ENCODE peak calls at places on chromosomes 13 and 19, in seven cellular contexts. B is esophagus squamous epithelium; G is CD8-positive, alpha-beta T cell; P is ovary; L is mammary epithelial cell; J is Karpas-422; C is left ventricle myocardium inferior. Y is an unnamed sample.

GRCh38 chr19:47107953-47108746 is 5.4 kb downstream of the ZC3H4 start:
- DNase-seq in G (no peak), L (peak; percentile 50), P (no peak), C (no peak), B (no peak), J (no peak), Y (no peak)

GRCh38 chr13:102774210-102774560 is 599 bp upstream of the TEX30 start:
- DNase-seq in B (no peak), C (no peak), G (no peak), J (no peak), P (no peak), L (no peak), Y (no peak)

GRCh38 chr19:17049711-17050280 is 23.2 kb upstream of the CPAMD8 start:
- DNase-seq in B (no peak), G (no peak), C (no peak), J (no peak), L (peak; percentile 11), P (no peak), Y (no peak)

GRCh38 chr19:41956621-41957020 is 2.5 kb downstream of the RABAC1 start:
- DNase-seq in P (no peak), J (no peak), C (no peak), B (no peak), L (no peak), G (no peak), Y (no peak)

GRCh38 chr13:109904218-109904617 is 117.8 kb upstream of the IRS2 start:
- DNase-seq in J (no peak), P (no peak), C (no peak), G (no peak), B (no peak), L (peak; percentile 33), Y (no peak)

GRCh38 chr19:12974301-12975220 is 5.2 kb downstream of the DAND5 start:
- DNase-seq in J (no peak), L (no peak), G (no peak), P (no peak), B (no peak), C (no peak), Y (no peak)

GRCh38 chr13:44617648-44618047 is 41.5 kb upstream of the TSC22D1 start:
- DNase-seq in B (no peak), G (no peak), C (no peak), P (no peak), J (no peak), L (no peak), Y (no peak)

GRCh38 chr19:5265260-5265659 is 75.4 kb downstream of the PTPRS start:
- DNase-seq in P (no peak), B (no peak), G (no peak), C (no peak), L (no peak), J (no peak), Y (no peak)

GRCh38 chr19:44903602-44904425 is 1.8 kb upstream of the APOE start:
- DNase-seq in L (no peak), G (peak; percentile 65), J (peak; percentile 89), C (peak; percentile 74), P (peak; percentile 68), B (no peak), Y (peak; percentile 80)

GRCh38 chr13:52130641-52131040 is 1.8 kb upstream of the NEK5 start:
- DNase-seq in P (no peak), L (peak; percentile 36), C (no peak), B (no peak), G (no peak), J (no peak), Y (no peak)

GRCh38 chr13:27034678-27035111 is 136.9 kb downstream of the USP12 start:
- DNase-seq in B (no peak), G (no peak), J (no peak), L (no peak), C (no peak), P (no peak), Y (no peak)

GRCh38 chr13:100300708-100301107 is 211.8 kb downstream of the PCCA start:
- DNase-seq in B (no peak), C (no peak), P (no peak), J (no peak), L (peak; percentile 6), G (no peak), Y (no peak)

GRCh38 chr13:99264053-99264452 is 5.9 kb upstream of the GPR18 start:
- DNase-seq in C (no peak), P (no peak), B (no peak), J (peak; percentile 73), G (no peak), L (no peak), Y (no peak)

GRCh38 chr19:46351241-46352041 is 4.6 kb downstream of the PPP5C start:
- DNase-seq in C (no peak), J (no peak), B (no peak), G (no peak), P (no peak), L (peak; percentile 67), Y (peak; percentile 81)

GRCh38 chr13:46926856-46927625 is 30.2 kb upstream of the HTR2A start:
- DNase-seq in B (no peak), C (no peak), L (no peak), G (no peak), P (no peak), J (no peak), Y (no peak)

GRCh38 chr13:26133851-26134250 is 82.0 kb upstream of the SHISA2 start:
- DNase-seq in B (no peak), L (no peak), C (no peak), G (no peak), P (no peak), J (no peak), Y (no peak)

GRCh38 chr13:61765181-61765742 is 349.6 kb upstream of the PCDH20 start:
- DNase-seq in C (no peak), J (no peak), G (no peak), P (no peak), B (no peak), L (no peak), Y (no peak)

GRCh38 chr13:114070098-114070799 is 62.2 kb downstream of the RASA3 start:
- DNase-seq in J (no peak), G (no peak), C (no peak), L (no peak), B (no peak), P (no peak), Y (no peak)

GRCh38 chr19:16897572-16898056 is 8.8 kb downstream of the F2RL3 start:
- DNase-seq in G (no peak), B (no peak), C (no peak), P (no peak), J (no peak), L (no peak), Y (peak; percentile 53)

GRCh38 chr19:35142531-35143230 is 374 bp upstream of the FXYD7 start:
- DNase-seq in B (no peak), J (peak; percentile 89), L (no peak), C (peak; percentile 40), P (no peak), G (peak; percentile 71), Y (peak; percentile 64)

GRCh38 chr13:50678464-50679162 is 164.9 kb downstream of the DLEU7 start:
- DNase-seq in P (no peak), B (no peak), J (no peak), L (peak; percentile 85), G (no peak), C (no peak), Y (no peak)

GRCh38 chr13:80877209-80877943 is 536.5 kb upstream of the SPRY2 start:
- DNase-seq in C (no peak), L (no peak), G (no peak), B (no peak), J (no peak), P (no peak), Y (no peak)

GRCh38 chr19:821976-822773 is 420 bp upstream of the PLPPR3 start:
- DNase-seq in L (no peak), G (no peak), J (no peak), B (no peak), P (no peak), C (no peak), Y (no peak)
- H3K9me3 ChIP-seq in L (no peaks in the 10 kb centered on the region), G (no peaks in the 10 kb centered on the region), J (no peaks in the 10 kb centered on the region), B (no peaks in the 10 kb centered on the region), P (no peaks in the 10 kb centered on the region), C (no peaks in the 10 kb centered on the region), Y (no peaks in the 10 kb centered on the region)

DNA sequence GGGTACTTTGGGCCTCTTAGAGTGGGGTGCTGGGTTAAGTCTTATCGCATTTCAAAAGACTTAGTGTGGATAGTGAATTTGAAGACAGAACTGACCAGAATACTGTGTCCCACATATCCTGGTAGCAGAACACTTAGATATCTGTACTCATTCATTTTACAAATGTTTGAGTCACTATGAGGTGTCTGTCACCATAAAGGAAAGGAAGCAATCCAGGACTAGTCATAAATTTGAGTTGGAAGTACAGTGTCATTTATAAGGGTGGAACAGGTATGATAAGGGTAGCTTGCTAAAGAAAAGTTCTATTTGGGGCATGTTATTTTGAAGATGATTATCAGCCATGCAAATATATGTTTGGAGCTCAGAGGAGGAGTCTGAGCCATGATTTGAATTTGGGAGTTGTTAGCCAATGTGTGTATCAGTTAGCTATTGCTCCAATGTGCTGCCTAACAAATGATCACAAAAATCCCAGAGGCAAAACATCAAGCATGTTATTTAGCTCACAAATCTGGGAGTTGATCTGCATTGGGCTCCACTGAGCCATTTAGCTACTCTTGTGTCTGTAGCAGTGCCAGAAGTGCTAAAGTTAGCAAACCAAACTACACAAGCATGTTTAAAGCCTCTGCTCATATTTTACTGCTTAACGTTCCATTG is 20.3 kb downstream of the ZNF699 start:
- DNase-seq in C (no peak), L (no peak), P (no peak), J (no peak), B (no peak), G (no peak), Y (no peak)
- H3K9me3 ChIP-seq in C (peaks cover 92% of the 10 kb centered on the region), L (peaks cover 40% of the 10 kb centered on the region), P (no peaks in the 10 kb centered on the region), J (peaks cover 30% of the 10 kb centered on the region), B (peaks cover 87% of the 10 kb centered on the region), G (peaks cover 26% of the 10 kb centered on the region), Y (peaks cover 75% of the 10 kb centered on the region)

DNA sequence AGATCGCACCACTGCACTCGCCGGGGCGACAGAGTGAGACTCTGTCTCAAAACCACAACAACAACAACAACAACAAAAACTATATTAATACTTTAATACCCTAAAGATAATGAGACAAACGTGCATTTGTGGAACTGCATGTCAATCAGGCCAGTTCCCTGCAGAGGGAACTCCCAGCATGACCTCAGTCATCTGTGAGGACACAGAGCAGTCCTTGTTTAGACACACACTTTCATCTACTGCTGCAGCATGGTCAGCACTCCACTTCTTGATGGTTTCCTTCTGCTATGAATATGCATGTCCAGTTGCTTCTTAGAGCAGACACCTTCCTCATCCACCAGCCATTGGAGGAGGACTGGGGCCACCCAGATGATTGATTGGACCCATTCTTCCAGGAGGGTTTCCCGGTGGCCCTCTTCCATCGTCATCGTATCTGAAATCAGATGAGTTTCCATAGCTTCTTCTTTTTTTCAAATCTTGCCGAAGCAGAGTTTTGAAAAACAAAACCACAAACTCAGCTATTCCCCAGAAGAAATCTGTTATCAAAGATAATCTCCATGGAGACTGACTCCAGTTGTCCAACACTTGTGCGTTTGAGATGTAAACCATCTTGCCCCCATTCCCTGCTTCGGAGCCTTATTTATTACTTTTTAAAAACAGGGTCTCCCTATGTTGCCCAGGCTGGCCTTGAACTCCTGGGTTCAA is 26.5 kb downstream of the ZNF607 start:
- DNase-seq in L (no peak), J (peak; percentile 51), G (no peak), C (no peak), B (no peak), P (no peak), Y (no peak)
- H3K9me3 ChIP-seq in L (peaks cover 23% of the 10 kb centered on the region), J (no peaks in the 10 kb centered on the region), G (peaks cover 12% of the 10 kb centered on the region), C (peaks cover 4% of the 10 kb centered on the region), B (peaks cover 47% of the 10 kb centered on the region), P (no peaks in the 10 kb centered on the region), Y (peaks cover 67% of the 10 kb centered on the region)

DNA sequence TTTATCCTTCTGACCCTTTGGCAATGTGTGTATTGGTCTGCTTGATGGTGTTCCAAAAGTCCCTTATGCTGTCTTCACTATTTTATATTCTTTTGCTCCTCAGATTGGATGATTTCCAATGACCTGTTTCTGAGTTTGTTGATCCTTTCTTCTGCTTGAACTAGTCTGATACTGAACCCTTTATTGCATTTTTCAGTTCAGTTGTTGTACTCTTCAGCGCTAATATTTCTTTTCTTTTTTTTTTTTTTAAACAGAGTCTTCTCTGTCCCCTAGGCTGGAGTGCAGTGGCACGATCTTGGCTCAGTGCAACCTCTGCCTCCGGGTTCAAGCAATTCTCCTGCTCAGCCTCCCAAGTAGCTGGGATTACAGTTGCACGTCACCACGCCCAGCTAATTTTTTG is 12.6 kb upstream of the ZNF566 start:
- DNase-seq in G (no peak), P (no peak), C (no peak), L (no peak), J (no peak), B (no peak), Y (no peak)
- H3K9me3 ChIP-seq in G (peaks cover 5% of the 10 kb centered on the region), P (no peaks in the 10 kb centered on the region), C (peaks cover 70% of the 10 kb centered on the region), L (peaks cover 25% of the 10 kb centered on the region), J (peaks cover 28% of the 10 kb centered on the region), B (peaks cover 96% of the 10 kb centered on the region), Y (peaks cover 100% of the 10 kb centered on the region)

Y was measured in stomach.